ENCODE peak calls at places on chromosomes 7 and 10, in six cellular contexts. One of them, this sample, is unnamed.

GRCh38 chr10:7408003-7408493 is 2.8 kb downstream of the SFMBT2 start:
- DNase-seq in activated effector memory CD4-positive, alpha-beta T cell treated with Interleukin-2 at 50 U/mL for 16 hours: no peak
- DNase-seq in GM23248: peak
- DNase-seq in HFF-Myc: no peak
- DNase-seq in neural progenitor cell: peak
- DNase-seq in activated CD8-positive, alpha-beta memory T cell treated with anti-CD3 and anti-CD28 coated beads for 24 hours: peak
- DNase-seq in this sample: no peak

GRCh38 chr7:95327356-95327755 is 3.0 kb upstream of the PON1 start:
- DNase-seq in activated effector memory CD4-positive, alpha-beta T cell treated with Interleukin-2 at 50 U/mL for 16 hours: no peak
- DNase-seq in GM23248: peak
- DNase-seq in HFF-Myc: no peak
- DNase-seq in neural progenitor cell: no peak
- DNase-seq in activated CD8-positive, alpha-beta memory T cell treated with anti-CD3 and anti-CD28 coated beads for 24 hours: no peak
- DNase-seq in this sample: no peak

GRCh38 chr10:119658274-119658673 is 7.1 kb downstream of the BAG3 start:
- DNase-seq in activated effector memory CD4-positive, alpha-beta T cell treated with Interleukin-2 at 50 U/mL for 16 hours: no peak
- DNase-seq in GM23248: peak
- DNase-seq in HFF-Myc: no peak
- DNase-seq in neural progenitor cell: peak
- DNase-seq in activated CD8-positive, alpha-beta memory T cell treated with anti-CD3 and anti-CD28 coated beads for 24 hours: no peak
- DNase-seq in this sample: no peak

GRCh38 chr7:25169683-25170082 is 44.6 kb upstream of the CYCS start:
- DNase-seq in activated effector memory CD4-positive, alpha-beta T cell treated with Interleukin-2 at 50 U/mL for 16 hours: no peak
- DNase-seq in GM23248: no peak
- DNase-seq in HFF-Myc: no peak
- DNase-seq in neural progenitor cell: no peak
- DNase-seq in activated CD8-positive, alpha-beta memory T cell treated with anti-CD3 and anti-CD28 coated beads for 24 hours: no peak
- DNase-seq in this sample: no peak

GRCh38 chr10:108249940-108250339 is 1085.4 kb upstream of the SORCS1 start:
- DNase-seq in activated effector memory CD4-positive, alpha-beta T cell treated with Interleukin-2 at 50 U/mL for 16 hours: no peak
- DNase-seq in GM23248: no peak
- DNase-seq in HFF-Myc: no peak
- DNase-seq in neural progenitor cell: no peak
- DNase-seq in activated CD8-positive, alpha-beta memory T cell treated with anti-CD3 and anti-CD28 coated beads for 24 hours: no peak
- DNase-seq in this sample: no peak

GRCh38 chr7:39566056-39566921 is at the start of gene YAE1:
- DNase-seq in activated effector memory CD4-positive, alpha-beta T cell treated with Interleukin-2 at 50 U/mL for 16 hours: peak
- DNase-seq in GM23248: peak
- DNase-seq in HFF-Myc: peak
- DNase-seq in neural progenitor cell: peak
- DNase-seq in activated CD8-positive, alpha-beta memory T cell treated with anti-CD3 and anti-CD28 coated beads for 24 hours: peak
- DNase-seq in this sample: peak

GRCh38 chr10:16987976-16988610 is 141.5 kb downstream of the CUBN start:
- DNase-seq in activated effector memory CD4-positive, alpha-beta T cell treated with Interleukin-2 at 50 U/mL for 16 hours: no peak
- DNase-seq in GM23248: peak
- DNase-seq in HFF-Myc: no peak
- DNase-seq in neural progenitor cell: no peak
- DNase-seq in activated CD8-positive, alpha-beta memory T cell treated with anti-CD3 and anti-CD28 coated beads for 24 hours: no peak
- DNase-seq in this sample: no peak

GRCh38 chr7:153432056-153432455 is 620.1 kb upstream of the DPP6 start:
- DNase-seq in activated effector memory CD4-positive, alpha-beta T cell treated with Interleukin-2 at 50 U/mL for 16 hours: no peak
- DNase-seq in GM23248: no peak
- DNase-seq in HFF-Myc: no peak
- DNase-seq in neural progenitor cell: no peak
- DNase-seq in activated CD8-positive, alpha-beta memory T cell treated with anti-CD3 and anti-CD28 coated beads for 24 hours: no peak
- DNase-seq in this sample: no peak

GRCh38 chr7:130822642-130823041 is 88.6 kb upstream of the KLF14 start:
- DNase-seq in activated effector memory CD4-positive, alpha-beta T cell treated with Interleukin-2 at 50 U/mL for 16 hours: no peak
- DNase-seq in GM23248: peak
- DNase-seq in HFF-Myc: no peak
- DNase-seq in neural progenitor cell: no peak
- DNase-seq in activated CD8-positive, alpha-beta memory T cell treated with anti-CD3 and anti-CD28 coated beads for 24 hours: no peak
- DNase-seq in this sample: no peak

GRCh38 chr7:24907311-24907886 is 72.6 kb downstream of the OSBPL3 start:
- DNase-seq in activated effector memory CD4-positive, alpha-beta T cell treated with Interleukin-2 at 50 U/mL for 16 hours: no peak
- DNase-seq in GM23248: peak
- DNase-seq in HFF-Myc: no peak
- DNase-seq in neural progenitor cell: no peak
- DNase-seq in activated CD8-positive, alpha-beta memory T cell treated with anti-CD3 and anti-CD28 coated beads for 24 hours: peak
- DNase-seq in this sample: peak

GRCh38 chr7:95986136-95986535 is 213.8 kb downstream of the DYNC1I1 start:
- DNase-seq in activated effector memory CD4-positive, alpha-beta T cell treated with Interleukin-2 at 50 U/mL for 16 hours: no peak
- DNase-seq in GM23248: no peak
- DNase-seq in HFF-Myc: no peak
- DNase-seq in neural progenitor cell: no peak
- DNase-seq in activated CD8-positive, alpha-beta memory T cell treated with anti-CD3 and anti-CD28 coated beads for 24 hours: no peak
- DNase-seq in this sample: no peak

GRCh38 chr10:75404335-75405200 is 3.0 kb upstream of the ZNF503 start:
- DNase-seq in activated effector memory CD4-positive, alpha-beta T cell treated with Interleukin-2 at 50 U/mL for 16 hours: no peak
- DNase-seq in GM23248: no peak
- DNase-seq in HFF-Myc: no peak
- DNase-seq in neural progenitor cell: peak
- DNase-seq in activated CD8-positive, alpha-beta memory T cell treated with anti-CD3 and anti-CD28 coated beads for 24 hours: no peak
- DNase-seq in this sample: no peak

GRCh38 chr10:97861351-97861750 is 11.7 kb downstream of the GOLGA7B start:
- DNase-seq in activated effector memory CD4-positive, alpha-beta T cell treated with Interleukin-2 at 50 U/mL for 16 hours: no peak
- DNase-seq in GM23248: peak
- DNase-seq in HFF-Myc: peak
- DNase-seq in neural progenitor cell: no peak
- DNase-seq in activated CD8-positive, alpha-beta memory T cell treated with anti-CD3 and anti-CD28 coated beads for 24 hours: no peak
- DNase-seq in this sample: no peak

GRCh38 chr10:15146366-15146765 is 22.1 kb downstream of the NMT2 start:
- DNase-seq in activated effector memory CD4-positive, alpha-beta T cell treated with Interleukin-2 at 50 U/mL for 16 hours: no peak
- DNase-seq in GM23248: no peak
- DNase-seq in HFF-Myc: no peak
- DNase-seq in neural progenitor cell: peak
- DNase-seq in activated CD8-positive, alpha-beta memory T cell treated with anti-CD3 and anti-CD28 coated beads for 24 hours: no peak
- DNase-seq in this sample: no peak

GRCh38 chr10:121540773-121541395 is 57.4 kb downstream of the FGFR2 start:
- DNase-seq in activated effector memory CD4-positive, alpha-beta T cell treated with Interleukin-2 at 50 U/mL for 16 hours: no peak
- DNase-seq in GM23248: no peak
- DNase-seq in HFF-Myc: no peak
- DNase-seq in neural progenitor cell: no peak
- DNase-seq in activated CD8-positive, alpha-beta memory T cell treated with anti-CD3 and anti-CD28 coated beads for 24 hours: no peak
- DNase-seq in this sample: no peak

GRCh38 chr10:96565774-96566173 is 21.0 kb downstream of the TM9SF3 start:
- DNase-seq in activated effector memory CD4-positive, alpha-beta T cell treated with Interleukin-2 at 50 U/mL for 16 hours: no peak
- DNase-seq in GM23248: peak
- DNase-seq in HFF-Myc: peak
- DNase-seq in neural progenitor cell: no peak
- DNase-seq in activated CD8-positive, alpha-beta memory T cell treated with anti-CD3 and anti-CD28 coated beads for 24 hours: no peak
- DNase-seq in this sample: no peak

GRCh38 chr7:25944777-25945176 is 207.2 kb upstream of the NFE2L3 start:
- DNase-seq in activated effector memory CD4-positive, alpha-beta T cell treated with Interleukin-2 at 50 U/mL for 16 hours: no peak
- DNase-seq in GM23248: no peak
- DNase-seq in HFF-Myc: no peak
- DNase-seq in neural progenitor cell: no peak
- DNase-seq in activated CD8-positive, alpha-beta memory T cell treated with anti-CD3 and anti-CD28 coated beads for 24 hours: no peak
- DNase-seq in this sample: no peak

GRCh38 chr7:51226042-51226755 is 90.4 kb downstream of the COBL start:
- DNase-seq in activated effector memory CD4-positive, alpha-beta T cell treated with Interleukin-2 at 50 U/mL for 16 hours: no peak
- DNase-seq in GM23248: peak
- DNase-seq in HFF-Myc: no peak
- DNase-seq in neural progenitor cell: no peak
- DNase-seq in activated CD8-positive, alpha-beta memory T cell treated with anti-CD3 and anti-CD28 coated beads for 24 hours: peak
- DNase-seq in this sample: no peak

GRCh38 chr7:88253640-88254039 is 33.8 kb upstream of the SRI start:
- DNase-seq in activated effector memory CD4-positive, alpha-beta T cell treated with Interleukin-2 at 50 U/mL for 16 hours: no peak
- DNase-seq in GM23248: no peak
- DNase-seq in HFF-Myc: no peak
- DNase-seq in neural progenitor cell: no peak
- DNase-seq in activated CD8-positive, alpha-beta memory T cell treated with anti-CD3 and anti-CD28 coated beads for 24 hours: no peak
- DNase-seq in this sample: no peak

GRCh38 chr10:120979435-120980315 is 128.5 kb downstream of the WDR11 start:
- DNase-seq in activated effector memory CD4-positive, alpha-beta T cell treated with Interleukin-2 at 50 U/mL for 16 hours: no peak
- DNase-seq in GM23248: peak
- DNase-seq in HFF-Myc: no peak
- DNase-seq in neural progenitor cell: peak
- DNase-seq in activated CD8-positive, alpha-beta memory T cell treated with anti-CD3 and anti-CD28 coated beads for 24 hours: no peak
- DNase-seq in this sample: no peak

GRCh38 chr10:132237871-132238270 is 51.1 kb downstream of the DPYSL4 start:
- DNase-seq in activated effector memory CD4-positive, alpha-beta T cell treated with Interleukin-2 at 50 U/mL for 16 hours: no peak
- DNase-seq in GM23248: no peak
- DNase-seq in HFF-Myc: no peak
- DNase-seq in neural progenitor cell: peak
- DNase-seq in activated CD8-positive, alpha-beta memory T cell treated with anti-CD3 and anti-CD28 coated beads for 24 hours: no peak
- DNase-seq in this sample: no peak

GRCh38 chr7:154696556-154696955 is 306.4 kb downstream of the PAXIP1 start:
- DNase-seq in activated effector memory CD4-positive, alpha-beta T cell treated with Interleukin-2 at 50 U/mL for 16 hours: no peak
- DNase-seq in GM23248: no peak
- DNase-seq in HFF-Myc: no peak
- DNase-seq in neural progenitor cell: no peak
- DNase-seq in activated CD8-positive, alpha-beta memory T cell treated with anti-CD3 and anti-CD28 coated beads for 24 hours: no peak
- DNase-seq in this sample: no peak

GRCh38 chr7:54782829-54783228 is 23.8 kb upstream of the SEC61G start:
- DNase-seq in activated effector memory CD4-positive, alpha-beta T cell treated with Interleukin-2 at 50 U/mL for 16 hours: no peak
- DNase-seq in GM23248: no peak
- DNase-seq in HFF-Myc: no peak
- DNase-seq in neural progenitor cell: peak
- DNase-seq in activated CD8-positive, alpha-beta memory T cell treated with anti-CD3 and anti-CD28 coated beads for 24 hours: no peak
- DNase-seq in this sample: no peak

GRCh38 chr10:102669206-102670064 is 25.2 kb downstream of the TRIM8 start:
- DNase-seq in activated effector memory CD4-positive, alpha-beta T cell treated with Interleukin-2 at 50 U/mL for 16 hours: no peak
- DNase-seq in GM23248: peak
- DNase-seq in HFF-Myc: no peak
- DNase-seq in neural progenitor cell: peak
- DNase-seq in activated CD8-positive, alpha-beta memory T cell treated with anti-CD3 and anti-CD28 coated beads for 24 hours: no peak
- DNase-seq in this sample: no peak